ENCODE peak calls at places on chromosomes 5 and 9, in seven cellular contexts. A, W, S, G, U, Q and J are unnamed samples. For H3K36me3 and H3K4me1, the result is how much of the 10 kb centered on the place peaks cover.

GRCh38 chr5:20615888-20616563 is 628.0 kb upstream of the CDH18 start:
- DNase-seq in A (no peak), W (no peak), S (no peak), G (no peak), U (no peak), Q (no peak), J (no peak)

GRCh38 chr9:116855881-116856662 is 169.0 kb downstream of the TRIM32 start:
- DNase-seq in A (no peak), W (no peak), S (no peak), G (no peak), U (peak), Q (no peak), J (no peak)

GRCh38 chr9:136705564-136705963 is 6.8 kb upstream of the DIPK1B start:
- DNase-seq in A (no peak), W (no peak), S (no peak), G (no peak), U (no peak), Q (no peak), J (no peak)

GRCh38 chr9:14313378-14313940 is 482 bp downstream of the NFIB start:
- DNase-seq in A (peak), W (no peak), S (no peak), G (no peak), U (peak), Q (peak), J (peak)

GRCh38 chr5:133371371-133372155 is 240.8 kb downstream of the FSTL4 start:
- DNase-seq in A (no peak), W (no peak), S (no peak), G (no peak), U (no peak), Q (no peak), J (no peak)

GRCh38 chr5:56278267-56278826 is 45.2 kb upstream of the ANKRD55 start:
- DNase-seq in A (peak), W (no peak), S (no peak), G (no peak), U (peak), Q (no peak), J (peak)

GRCh38 chr9:117245225-117245624 is 169.6 kb downstream of the ASTN2 start:
- DNase-seq in A (no peak), W (no peak), S (no peak), G (no peak), U (no peak), Q (no peak), J (no peak)

GRCh38 chr5:75510417-75510835 is 1.0 kb downstream of the CERT1 start:
- DNase-seq in A (no peak), W (no peak), S (no peak), G (no peak), U (no peak), Q (peak), J (no peak)

GRCh38 chr9:121797056-121797455 is 145.6 kb downstream of the DAB2IP start:
- DNase-seq in A (no peak), W (no peak), S (no peak), G (no peak), U (no peak), Q (no peak), J (no peak)

GRCh38 chr5:74632947-74633356 is 7.6 kb downstream of the ENC1 start:
- DNase-seq in A (no peak), W (no peak), S (no peak), G (no peak), U (no peak), Q (no peak), J (no peak)

GRCh38 chr9:80648336-80648735 is 1041.0 kb downstream of the TLE1 start:
- DNase-seq in A (no peak), W (no peak), S (peak), G (no peak), U (no peak), Q (no peak), J (peak)

GRCh38 chr5:99320461-99320860 is 391.7 kb upstream of the CHD1 start:
- DNase-seq in A (peak), W (no peak), S (peak), G (no peak), U (no peak), Q (peak), J (peak)

DNA sequence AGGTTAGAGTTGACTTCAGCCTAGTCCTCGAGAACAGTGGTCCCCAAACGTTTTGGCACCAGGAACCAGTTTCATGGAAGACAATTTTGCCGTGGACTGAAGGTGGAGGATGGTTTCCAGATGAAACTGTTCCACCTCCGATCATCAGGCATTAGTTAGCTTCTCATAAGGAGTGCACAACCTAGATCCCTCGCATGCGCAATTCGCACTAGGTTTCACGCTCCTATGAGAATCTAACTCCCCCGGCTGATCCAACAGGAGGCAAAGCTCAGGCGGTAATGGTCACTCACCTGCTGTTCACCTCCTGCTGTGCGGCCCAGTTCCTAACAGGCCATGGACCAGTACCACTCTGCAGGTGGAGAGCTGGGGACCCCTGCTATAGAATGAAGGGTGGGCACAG is 163.6 kb downstream of the CDH6 start:
- DNase-seq in A (no peak), W (no peak), S (no peak), G (no peak), U (no peak), Q (no peak), J (no peak)
- H3K36me3 ChIP-seq in A (under half), W (under half), S (under half), G (under half), U (under half), Q (under half), J (under half)

GRCh38 chr9:86822414-86822813 is 124.9 kb downstream of the GAS1 start:
- DNase-seq in A (no peak), W (no peak), S (no peak), G (no peak), U (no peak), Q (no peak), J (no peak)
- H3K27ac ChIP-seq in A (no peak), W (no peak), S (no peak), G (no peak), U (no peak), Q (no peak), J (no peak)

GRCh38 chr9:95090871-95091573 is 226.5 kb downstream of the FANCC start:
- DNase-seq in A (no peak), W (no peak), S (no peak), G (no peak), U (no peak), Q (no peak), J (peak)
- H3K4me1 ChIP-seq in A (under half), W (under half), S (under half), G (under half), U (under half), Q (half or more), J (half or more)

DNA sequence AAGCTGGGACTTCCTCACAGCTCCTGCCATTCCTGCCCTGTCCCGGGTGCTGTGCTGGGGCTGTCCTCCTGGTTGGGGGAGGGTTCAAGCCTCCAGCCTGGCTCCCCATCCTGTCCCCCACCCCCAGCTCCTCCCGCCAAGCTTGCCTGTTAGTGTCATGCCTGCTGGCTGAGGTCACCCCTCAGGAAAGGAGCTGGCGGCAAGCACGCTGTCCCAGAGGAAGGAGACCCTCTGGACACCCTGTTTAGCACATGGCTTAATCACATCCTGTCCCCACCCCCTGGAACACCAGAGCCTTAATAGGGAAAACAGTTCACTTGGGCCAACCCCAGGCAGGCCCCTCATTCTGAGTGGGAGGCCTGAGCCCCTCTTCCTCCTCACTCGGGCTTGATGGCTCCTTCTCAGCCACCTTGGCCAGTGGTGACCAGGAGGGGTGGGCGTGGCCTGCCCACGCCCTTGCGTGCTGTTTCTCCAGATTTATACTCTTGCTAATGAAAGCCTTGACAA is 9.2 kb upstream of the PHYHD1 start:
- DNase-seq in A (no peak), W (no peak), S (peak), G (no peak), U (no peak), Q (no peak), J (peak)
- H3K36me3 ChIP-seq in A (under half), W (under half), S (under half), G (half or more), U (under half), Q (half or more), J (half or more)

DNA sequence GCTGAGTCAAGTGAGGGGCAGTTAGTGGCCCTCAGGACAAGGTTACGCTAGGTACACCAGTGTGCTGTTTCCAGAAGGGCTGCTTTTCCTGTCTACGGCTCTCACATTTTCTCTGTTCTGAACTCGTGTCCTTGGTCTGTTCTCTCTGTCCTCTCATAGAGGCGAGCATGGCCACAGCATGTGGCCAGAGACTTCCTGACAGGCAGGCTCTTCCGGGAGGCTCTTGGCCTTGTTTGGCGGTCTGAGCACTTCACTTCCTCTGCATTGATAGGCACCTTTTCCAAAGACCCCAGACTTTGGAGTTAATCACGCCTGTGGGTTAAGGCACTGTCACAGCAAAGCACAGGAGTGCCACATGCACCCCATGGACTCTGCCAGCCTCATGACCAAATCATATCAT is 1.2 kb downstream of the CKMT2 start:
- DNase-seq in A (no peak), W (no peak), S (no peak), G (no peak), U (no peak), Q (no peak), J (no peak)
- H3K27ac ChIP-seq in A (no peak), W (no peak), S (no peak), G (no peak), U (peak), Q (peak), J (no peak)

GRCh38 chr5:179267071-179267670 is 78.1 kb downstream of the ADAMTS2 start:
- DNase-seq in A (peak), W (no peak), S (no peak), G (no peak), U (no peak), Q (peak), J (no peak)
- H3K4me1 ChIP-seq in A (under half), W (under half), S (under half), G (under half), U (under half), Q (under half), J (under half)

GRCh38 chr5:17228833-17229291 is 11.4 kb downstream of the BASP1 start:
- DNase-seq in A (no peak), W (peak), S (no peak), G (no peak), U (peak), Q (no peak), J (no peak)

GRCh38 chr5:17230808-17231525 is 13.5 kb downstream of the BASP1 start:
- DNase-seq in A (no peak), W (no peak), S (no peak), G (no peak), U (no peak), Q (no peak), J (no peak)

GRCh38 chr5:17232405-17232804 is 15.0 kb downstream of the BASP1 start:
- DNase-seq in A (no peak), W (no peak), S (no peak), G (no peak), U (no peak), Q (no peak), J (no peak)

GRCh38 chr5:17227868-17228267 is 10.4 kb downstream of the BASP1 start:
- DNase-seq in A (no peak), W (no peak), S (no peak), G (no peak), U (no peak), Q (no peak), J (no peak)

GRCh38 chr5:17229308-17229707 is 11.9 kb downstream of the BASP1 start:
- DNase-seq in A (no peak), W (no peak), S (no peak), G (no peak), U (no peak), Q (no peak), J (no peak)
- H3K36me3 ChIP-seq in A (under half), W (under half), S (under half), G (under half), U (under half), Q (under half), J (under half)